ENCODE peak calls at places on chromosomes 6 and 20, in seven cellular contexts. I, X, P, S, L, U and E are unnamed samples. For H3K9me3 and H3K4me1, the result is how much of the 10 kb centered on the place peaks cover.

GRCh38 chr6:140230282-140230681 is 855.8 kb upstream of the CITED2 start:
- DNase-seq in U (no peak), L (no peak), I (no peak), X (no peak), S (no peak), P (no peak), E (no peak)

GRCh38 chr6:35415065-35415880 is 36.9 kb upstream of the FANCE start:
- DNase-seq in L (peak), I (peak), S (peak), X (peak), P (peak), U (peak), E (peak)

GRCh38 chr6:121817141-121817540 is 381.7 kb downstream of the GJA1 start:
- DNase-seq in U (no peak), S (no peak), L (no peak), P (no peak), X (no peak), I (no peak), E (no peak)

GRCh38 chr6:26331809-26332226 is 33.2 kb upstream of the BTN3A2 start:
- DNase-seq in I (no peak), L (no peak), X (no peak), P (peak), U (no peak), S (no peak), E (no peak)

GRCh38 chr20:5835234-5835845 is 85.1 kb downstream of the SHLD1 start:
- DNase-seq in P (no peak), I (no peak), X (peak), U (peak), L (peak), S (peak), E (peak)

GRCh38 chr6:161586866-161587265 is 313.0 kb upstream of the AGPAT4 start:
- DNase-seq in U (no peak), X (no peak), S (no peak), L (no peak), I (no peak), P (no peak), E (no peak)

GRCh38 chr6:111758608-111759293 is 114.5 kb downstream of the FYN start:
- DNase-seq in S (no peak), L (no peak), X (no peak), P (peak), I (no peak), U (no peak), E (no peak)

GRCh38 chr6:42250509-42250908 is 32.8 kb upstream of the MRPS10 start:
- DNase-seq in I (no peak), S (peak), L (no peak), P (no peak), X (no peak), U (no peak), E (no peak)

GRCh38 chr6:3045369-3045768 is 22.9 kb upstream of the RIPK1 start:
- DNase-seq in U (no peak), I (no peak), S (no peak), L (no peak), P (no peak), X (no peak), E (peak)

GRCh38 chr6:144757299-144757698 is 472.2 kb downstream of the UTRN start:
- DNase-seq in U (no peak), X (no peak), I (no peak), P (no peak), L (no peak), S (peak), E (no peak)

GRCh38 chr6:125229080-125229479 is 72.7 kb downstream of the HDDC2 start:
- DNase-seq in U (no peak), I (no peak), P (no peak), X (no peak), S (no peak), L (no peak), E (no peak)

GRCh38 chr6:116030745-116031144 is 29.9 kb downstream of the FRK start:
- DNase-seq in X (no peak), S (no peak), P (no peak), L (no peak), U (no peak), I (no peak), E (no peak)

GRCh38 chr20:23159923-23160445 is 73.9 kb upstream of the CD93 start:
- DNase-seq in S (peak), X (no peak), L (no peak), P (no peak), U (no peak), I (no peak), E (no peak)

GRCh38 chr6:142566628-142567396 is 265.0 kb downstream of the ADGRG6 start:
- DNase-seq in U (peak), I (no peak), L (peak), X (peak), S (peak), P (no peak), E (peak)

GRCh38 chr6:134529921-134530320 is 212.0 kb upstream of the SGK1 start:
- DNase-seq in I (no peak), U (no peak), P (no peak), S (no peak), L (no peak), X (no peak), E (no peak)

GRCh38 chr6:133187114-133187513 is 54.0 kb upstream of the EYA4 start:
- DNase-seq in L (no peak), X (no peak), U (no peak), S (no peak), I (no peak), P (no peak), E (no peak)

GRCh38 chr6:169990095-169991030 is 238.9 kb downstream of the ERMARD start:
- DNase-seq in P (peak), L (no peak), S (no peak), U (peak), I (no peak), X (no peak), E (no peak)
- H3K9me3 ChIP-seq in P (under half), L (under half), S (under half), U (under half), I (under half), X (under half), E (under half)

GRCh38 chr6:15555101-15556038 is 107.5 kb downstream of the DTNBP1 start:
- DNase-seq in S (no peak), L (no peak), X (no peak), P (no peak), I (no peak), U (peak), E (no peak)
- H3K4me1 ChIP-seq in S (under half), L (under half), X (under half), P (under half), I (under half), U (under half), E (under half)

GRCh38 chr20:56323656-56324055 is 35.1 kb upstream of the FAM210B start:
- DNase-seq in U (no peak), L (no peak), S (no peak), X (no peak), P (no peak), I (no peak), E (no peak)

GRCh38 chr20:56324806-56325205 is 34.0 kb upstream of the FAM210B start:
- DNase-seq in U (no peak), I (no peak), L (no peak), S (no peak), P (no peak), X (no peak), E (no peak)

DNA sequence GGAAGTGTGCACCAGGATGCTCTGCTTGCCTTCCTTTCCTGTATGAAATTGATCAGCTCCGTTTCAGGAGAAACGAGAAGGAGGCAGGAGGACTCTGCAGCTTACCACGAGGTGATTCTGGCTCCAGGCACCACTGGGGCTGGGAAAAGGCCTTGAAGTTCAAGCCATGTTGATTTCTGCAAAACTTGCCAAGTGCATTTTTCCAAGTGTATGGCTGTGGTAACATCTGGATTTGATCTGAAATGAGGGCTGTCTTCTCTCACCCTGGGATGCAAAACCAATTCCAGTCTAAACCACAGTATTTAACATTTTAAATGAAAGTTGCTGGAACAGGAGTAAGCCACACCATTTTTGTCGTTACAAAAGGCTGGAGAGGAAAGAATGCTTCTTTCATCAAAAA is 36.1 kb upstream of the FAM210B start:
- DNase-seq in I (no peak), U (no peak), S (no peak), X (no peak), P (no peak), L (no peak), E (no peak)
- H3K9me3 ChIP-seq in I (under half), U (under half), S (under half), X (under half), P (under half), L (under half), E (under half)

GRCh38 chr20:40980106-40980827 is 48.4 kb upstream of the TOP1 start:
- DNase-seq in P (no peak), U (no peak), X (no peak), S (no peak), I (no peak), L (no peak), E (no peak)
- H3K4me1 ChIP-seq in P (under half), U (under half), X (under half), S (under half), I (under half), L (under half), E (under half)

DNA sequence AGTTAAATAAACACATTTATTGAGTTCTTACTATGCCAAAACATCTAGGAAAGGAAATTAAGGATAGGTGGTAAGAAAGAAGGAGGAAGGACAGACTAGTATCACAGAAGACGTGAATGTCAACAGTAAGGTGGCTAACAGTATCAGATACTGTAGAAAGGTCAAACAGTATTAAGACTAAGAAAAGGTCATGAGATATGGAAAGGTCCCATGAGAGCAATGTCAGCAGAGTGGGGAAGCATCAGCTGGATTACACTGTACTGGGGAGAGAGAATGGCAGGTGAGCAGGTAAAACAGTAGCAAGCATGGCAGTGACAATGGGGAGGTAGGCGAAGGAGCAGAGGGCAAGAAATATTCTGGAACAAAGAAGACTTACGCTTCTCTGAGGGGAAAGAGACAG is 18.0 kb downstream of the GLO1 start:
- DNase-seq in U (no peak), I (no peak), S (no peak), P (no peak), L (no peak), X (no peak), E (no peak)
- H3K9me3 ChIP-seq in U (under half), I (under half), S (under half), P (under half), L (under half), X (under half), E (under half)

GRCh38 chr6:15259766-15260098 is 13.9 kb downstream of the JARID2 start:
- DNase-seq in U (no peak), X (no peak), L (no peak), I (no peak), P (no peak), S (no peak), E (no peak)

GRCh38 chr6:15256538-15257222 is 10.8 kb downstream of the JARID2 start:
- DNase-seq in S (no peak), U (no peak), I (no peak), X (no peak), L (peak), P (no peak), E (no peak)

GRCh38 chr6:15264412-15264811 is 18.5 kb downstream of the JARID2 start:
- DNase-seq in I (no peak), X (no peak), P (no peak), U (no peak), L (no peak), S (no peak), E (no peak)

GRCh38 chr6:15263780-15264374 is 18.0 kb downstream of the JARID2 start:
- DNase-seq in P (no peak), S (no peak), X (no peak), U (no peak), I (no peak), L (no peak), E (no peak)

GRCh38 chr6:15260099-15260821 is 14.4 kb downstream of the JARID2 start:
- DNase-seq in U (no peak), X (no peak), P (no peak), L (peak), S (no peak), I (no peak), E (no peak)
- H3K4me1 ChIP-seq in U (under half), X (half or more), P (half or more), L (half or more), S (under half), I (under half), E (under half)

GRCh38 chr6:129730477-129731165 is 20.6 kb upstream of the ARHGAP18 start:
- DNase-seq in P (peak), X (no peak), L (peak), S (peak), U (peak), I (no peak), E (no peak)
- H3K9me3 ChIP-seq in P (under half), X (under half), L (under half), S (under half), U (under half), I (under half), E (under half)

GRCh38 chr20:57697540-57697939 is 12.3 kb downstream of the PMEPA1 start:
- DNase-seq in X (no peak), U (no peak), I (no peak), L (no peak), S (peak), P (no peak), E (no peak)
- H3K4me1 ChIP-seq in X (under half), U (under half), I (under half), L (under half), S (under half), P (under half), E (under half)

GRCh38 chr20:30812739-30813411 is 444.6 kb upstream of the DEFB115 start:
- DNase-seq in I (no peak), U (no peak), P (no peak), X (no peak), L (no peak), S (no peak), E (no peak)
- H3K9me3 ChIP-seq in I (under half), U (under half), P (under half), X (under half), L (under half), S (under half), E (under half)